ENCODE peak calls at places on chromosomes 13 and 19, in five cellular contexts. B is HCT116, O is K562, R is H1, I is HepG2. L is an unnamed sample.

GRCh38 chr13:44989071-44989889 is at the start of the genes GPALPP1 and NUFIP1:
- DNase-seq in B (peak), O (peak), R (peak), I (peak), L (peak)

GRCh38 chr13:109677206-109677605 is 109.2 kb downstream of the IRS2 start:
- DNase-seq in B (no peak), O (no peak), R (no peak), I (no peak), L (no peak)

GRCh38 chr13:20239748-20240147 is 7.6 kb upstream of the GJB6 start:
- DNase-seq in B (no peak), O (no peak), R (no peak), I (no peak), L (no peak)

GRCh38 chr19:10268077-10268476 is 2.8 kb upstream of the ICAM1 start:
- DNase-seq in B (no peak), O (no peak), R (no peak), I (no peak), L (no peak)

GRCh38 chr13:29892149-29892548 is 41.7 kb upstream of the UBL3 start:
- DNase-seq in B (no peak), O (no peak), R (no peak), I (no peak), L (no peak)

GRCh38 chr13:32838985-32839384 is 177.2 kb upstream of the KL start:
- DNase-seq in B (no peak), O (no peak), R (peak), I (peak), L (no peak)

GRCh38 chr19:23996549-23996948 is 81.9 kb downstream of the ZNF726 start:
- DNase-seq in B (peak), O (peak), R (peak), I (peak), L (peak)

GRCh38 chr13:72397265-72397664 is 330.2 kb downstream of the MZT1 start:
- DNase-seq in B (no peak), O (no peak), R (no peak), I (no peak), L (no peak)

GRCh38 chr13:107473255-107473654 is 742.1 kb downstream of the LIG4 start:
- DNase-seq in B (no peak), O (no peak), R (no peak), I (no peak), L (no peak)

GRCh38 chr19:45998834-45999233 is 3.6 kb downstream of the CCDC61 start:
- DNase-seq in B (no peak), O (no peak), R (no peak), I (no peak), L (no peak)

GRCh38 chr13:71722206-71722605 is 144.8 kb downstream of the DACH1 start:
- DNase-seq in B (no peak), O (no peak), R (no peak), I (no peak), L (no peak)

GRCh38 chr19:55519461-55520311 is 17.2 kb downstream of the SBK2 start:
- DNase-seq in B (no peak), O (no peak), R (no peak), I (peak), L (no peak)

GRCh38 chr13:62704795-62705329 is 1289.2 kb upstream of the PCDH20 start:
- DNase-seq in B (no peak), O (no peak), R (no peak), I (no peak), L (no peak)

GRCh38 chr13:27403727-27404385 is 20.6 kb upstream of the GTF3A start:
- DNase-seq in B (no peak), O (no peak), R (no peak), I (peak), L (no peak)

GRCh38 chr19:1860821-1861598 is 2.4 kb downstream of the KLF16 start:
- DNase-seq in B (no peak), O (no peak), R (no peak), I (no peak), L (no peak)
- TF ChIP-seq CTCF in B (no peak), O (no peak), R (no peak), I (no peak), L (no peak)

DNA sequence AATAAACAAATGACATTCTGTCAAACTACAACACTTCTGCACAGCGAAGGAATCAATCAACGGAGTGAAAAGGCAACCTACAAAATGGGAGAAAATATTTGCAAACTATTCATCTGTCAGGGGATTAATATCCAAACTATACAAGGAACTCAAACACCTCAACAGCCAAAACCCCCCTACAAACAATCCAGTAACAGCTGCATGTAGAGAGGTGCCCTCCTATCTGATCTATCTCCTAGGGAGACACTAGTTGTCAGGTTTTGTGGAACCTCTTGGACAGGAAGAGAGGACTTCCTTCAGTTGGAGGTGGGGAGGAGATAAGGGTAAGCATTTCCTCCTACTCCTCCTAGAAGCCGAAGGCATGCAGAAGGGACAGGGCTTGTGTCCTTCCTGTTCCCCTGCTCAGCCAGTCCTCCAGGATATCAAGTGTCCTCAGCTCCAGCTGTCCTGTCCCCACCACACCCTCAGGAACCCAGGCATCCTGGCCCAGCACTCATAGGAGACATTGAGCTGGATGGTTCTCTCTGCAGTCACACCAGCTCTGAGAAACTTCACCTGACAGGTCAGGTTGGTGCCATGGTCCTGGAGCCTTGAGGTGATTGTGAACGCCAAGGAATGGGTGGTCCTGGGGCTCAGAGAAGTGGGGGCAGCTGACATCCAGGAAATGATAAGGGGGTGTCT is 9.8 kb upstream of the SIGLEC8 start:
- DNase-seq in B (no peak), O (peak), R (no peak), I (no peak), L (no peak)
- TF ChIP-seq ATF3 in B (no peak), O (no peak), R (no peak), I (no peak), L (no peak)

GRCh38 chr13:95697052-95697680 is 20.2 kb downstream of the DNAJC3 start:
- DNase-seq in B (no peak), O (no peak), R (no peak), I (no peak), L (no peak)

GRCh38 chr13:95698047-95698749 is 21.3 kb downstream of the DNAJC3 start:
- DNase-seq in B (peak), O (peak), R (no peak), I (no peak), L (no peak)
- TF ChIP-seq CTCF in B (peak), O (peak), R (no peak), I (peak), L (peak)

GRCh38 chr19:54431255-54431838 is 16.1 kb downstream of the TTYH1 start:
- DNase-seq in B (peak), O (no peak), R (no peak), I (no peak), L (no peak)
- TF ChIP-seq ATF3 in B (no peak), O (no peak), R (no peak), I (no peak), L (no peak)

GRCh38 chr13:91162180-91162579 is 185.3 kb upstream of the MIR17HG start:
- DNase-seq in B (no peak), O (no peak), R (no peak), I (no peak), L (peak)
- TF ChIP-seq CTCF in B (no peak), O (no peak), R (no peak), I (peak), L (no peak)

DNA sequence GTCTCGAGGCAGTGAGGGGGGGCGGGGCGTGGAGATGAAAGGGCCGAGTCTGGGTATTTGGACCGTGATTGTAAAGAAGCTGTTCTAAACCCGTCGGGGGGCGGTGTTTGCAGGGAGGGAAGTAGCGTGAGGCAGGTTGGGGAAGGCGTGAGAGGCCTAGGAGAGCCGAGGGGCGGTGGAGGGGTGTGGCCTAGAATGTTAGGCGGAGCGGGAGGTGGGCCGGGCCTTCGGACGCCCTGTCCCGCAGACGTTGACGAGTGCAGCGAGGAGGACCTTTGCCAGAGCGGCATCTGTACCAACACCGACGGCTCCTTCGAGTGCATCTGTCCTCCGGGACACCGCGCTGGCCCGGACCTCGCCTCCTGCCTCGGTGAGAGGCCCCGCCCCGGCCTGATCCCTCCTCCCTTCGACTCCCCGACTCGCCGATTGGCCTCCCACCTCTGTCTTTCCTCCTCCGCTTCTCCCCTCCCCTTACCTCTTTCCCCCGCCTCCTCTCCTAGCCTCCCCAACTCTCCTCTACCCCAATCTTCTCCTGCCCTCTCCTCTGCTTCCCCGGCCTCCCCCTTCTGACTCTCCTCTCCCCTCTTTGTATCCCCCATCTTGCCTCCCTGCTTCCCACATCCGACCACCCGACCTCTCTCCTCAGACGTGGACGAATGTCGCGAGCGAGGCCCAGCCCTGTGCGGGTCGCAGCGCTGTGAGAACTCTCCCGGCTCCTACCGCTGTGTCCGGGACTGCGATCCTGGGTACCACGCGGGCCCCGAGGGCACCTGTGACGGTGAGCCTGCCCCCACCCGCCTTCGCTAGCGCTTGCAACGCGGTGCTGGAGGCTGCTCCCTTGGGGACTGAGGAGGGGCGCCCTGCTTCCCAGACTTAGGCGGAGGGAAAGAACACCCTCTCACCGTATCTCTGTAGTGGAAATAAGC is 12.8 kb downstream of the LTBP4 start:
- DNase-seq in B (peak), O (peak), R (peak), I (no peak), L (peak)
- TF ChIP-seq ATF3 in B (no peak), O (no peak), R (no peak), I (no peak), L (no peak)

DNA sequence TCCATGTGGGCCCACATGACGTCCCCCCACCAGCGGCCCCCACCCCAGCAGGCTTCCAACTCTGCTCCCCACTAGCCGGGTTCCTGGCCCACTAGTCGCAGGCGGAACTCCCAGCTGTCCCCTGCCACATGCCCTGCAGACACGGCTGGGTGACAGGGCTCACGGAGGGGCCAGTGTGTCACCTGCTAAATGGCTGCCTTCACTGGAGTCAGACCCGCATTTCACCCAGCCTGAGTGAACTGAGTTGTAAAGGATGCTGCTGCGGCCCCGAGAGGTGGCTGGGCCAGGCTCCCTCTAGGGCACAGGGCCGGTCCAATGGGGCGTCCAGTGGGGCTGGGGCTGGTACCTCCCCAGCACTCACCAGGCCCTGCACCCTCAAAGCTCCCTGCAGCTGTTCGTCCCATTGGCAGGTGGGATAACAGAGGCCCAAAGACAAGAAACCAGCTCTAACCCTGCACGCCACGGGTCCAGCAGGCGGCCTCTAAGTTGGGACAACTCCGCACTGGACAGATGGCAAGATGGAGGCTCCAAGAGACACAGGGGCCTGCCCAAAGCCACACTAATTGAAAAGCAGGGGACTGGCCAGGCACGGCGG is 3.2 kb downstream of the LMNB2 start:
- DNase-seq in B (no peak), O (no peak), R (no peak), I (no peak), L (no peak)
- TF ChIP-seq CTCF in B (no peak), O (no peak), R (no peak), I (no peak), L (no peak)

GRCh38 chr13:95568131-95568530 is 15.6 kb downstream of the CLDN10 start:
- DNase-seq in B (no peak), O (no peak), R (no peak), I (no peak), L (no peak)

GRCh38 chr13:95571941-95572340 is 19.4 kb downstream of the CLDN10 start:
- DNase-seq in B (no peak), O (no peak), R (no peak), I (no peak), L (no peak)

GRCh38 chr13:95569966-95570365 is 17.4 kb downstream of the CLDN10 start:
- DNase-seq in B (no peak), O (no peak), R (no peak), I (no peak), L (no peak)

DNA sequence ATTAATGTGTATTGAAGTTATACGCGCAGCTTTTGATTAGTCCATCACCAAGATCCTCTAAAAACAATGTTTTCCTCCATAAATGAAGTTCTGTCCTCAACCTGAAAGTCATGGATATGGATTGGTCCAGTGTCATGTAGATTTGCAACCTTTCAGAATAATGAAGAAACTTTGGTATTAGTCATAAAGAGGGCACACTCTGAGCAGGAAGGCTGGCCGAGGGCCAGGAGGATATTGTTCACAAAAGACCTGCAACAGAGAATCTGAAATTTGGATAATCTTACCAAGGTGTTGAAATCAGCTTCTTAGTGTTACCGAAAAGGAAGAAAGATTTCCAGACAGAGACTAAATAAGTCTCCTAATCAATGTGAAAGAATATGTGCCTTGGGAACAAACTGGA is 20.7 kb downstream of the CLDN10 start:
- DNase-seq in B (no peak), O (no peak), R (no peak), I (no peak), L (no peak)
- TF ChIP-seq ATF3 in B (no peak), O (no peak), R (no peak), I (no peak), L (no peak)

L was measured in WTC11.